ENCODE peak calls at places on chromosomes 1 and 21, in eight cellular contexts. One of them, this sample, is unnamed.

GRCh38 chr1:158068918-158069317 is 75.5 kb downstream of the KIRREL1 start:
- DNase-seq in A549: no peak
- DNase-seq in suprapubic skin: no peak
- DNase-seq in GM13977: no peak
- DNase-seq in GM13976: no peak
- DNase-seq in gastrocnemius medialis: no peak
- DNase-seq in bronchial epithelial cell: no peak
- DNase-seq in H9: no peak
- DNase-seq in this sample: no peak

GRCh38 chr1:59237905-59238304 is 59.0 kb upstream of the FGGY start:
- DNase-seq in A549: no peak
- DNase-seq in suprapubic skin: no peak
- DNase-seq in GM13977: no peak
- DNase-seq in GM13976: no peak
- DNase-seq in gastrocnemius medialis: no peak
- DNase-seq in bronchial epithelial cell: peak
- DNase-seq in H9: no peak
- DNase-seq in this sample: no peak

GRCh38 chr21:45110873-45111624 is 36.7 kb downstream of the ADARB1 start:
- DNase-seq in A549: no peak
- DNase-seq in suprapubic skin: no peak
- DNase-seq in GM13977: no peak
- DNase-seq in GM13976: no peak
- DNase-seq in gastrocnemius medialis: no peak
- DNase-seq in bronchial epithelial cell: no peak
- DNase-seq in H9: no peak
- DNase-seq in this sample: no peak

GRCh38 chr1:48906729-48907128 is 130.0 kb upstream of the BEND5 start:
- DNase-seq in A549: no peak
- DNase-seq in suprapubic skin: no peak
- DNase-seq in GM13977: no peak
- DNase-seq in GM13976: no peak
- DNase-seq in gastrocnemius medialis: no peak
- DNase-seq in bronchial epithelial cell: no peak
- DNase-seq in H9: no peak
- DNase-seq in this sample: no peak

GRCh38 chr1:245894843-245895242 is 612.2 kb downstream of the SMYD3 start:
- DNase-seq in A549: no peak
- DNase-seq in suprapubic skin: no peak
- DNase-seq in GM13977: no peak
- DNase-seq in GM13976: no peak
- DNase-seq in gastrocnemius medialis: no peak
- DNase-seq in bronchial epithelial cell: no peak
- DNase-seq in H9: no peak
- DNase-seq in this sample: no peak

GRCh38 chr1:36084502-36085115 is 715 bp downstream of the TEKT2 start:
- DNase-seq in A549: no peak
- DNase-seq in suprapubic skin: no peak
- DNase-seq in GM13977: no peak
- DNase-seq in GM13976: no peak
- DNase-seq in gastrocnemius medialis: no peak
- DNase-seq in bronchial epithelial cell: no peak
- DNase-seq in H9: no peak
- DNase-seq in this sample: no peak

GRCh38 chr1:40757084-40757483 is 26.5 kb upstream of the KCNQ4 start:
- DNase-seq in A549: no peak
- DNase-seq in suprapubic skin: no peak
- DNase-seq in GM13977: no peak
- DNase-seq in GM13976: no peak
- DNase-seq in gastrocnemius medialis: no peak
- DNase-seq in bronchial epithelial cell: no peak
- DNase-seq in H9: no peak
- DNase-seq in this sample: no peak

GRCh38 chr1:93722081-93723031 is 40.7 kb upstream of the BCAR3 start:
- DNase-seq in A549: no peak
- DNase-seq in suprapubic skin: no peak
- DNase-seq in GM13977: no peak
- DNase-seq in GM13976: no peak
- DNase-seq in gastrocnemius medialis: no peak
- DNase-seq in bronchial epithelial cell: no peak
- DNase-seq in H9: no peak
- DNase-seq in this sample: no peak

GRCh38 chr1:113372546-113372945 is 17.8 kb upstream of the MAGI3 start:
- DNase-seq in A549: no peak
- DNase-seq in suprapubic skin: no peak
- DNase-seq in GM13977: no peak
- DNase-seq in GM13976: no peak
- DNase-seq in gastrocnemius medialis: no peak
- DNase-seq in bronchial epithelial cell: no peak
- DNase-seq in H9: no peak
- DNase-seq in this sample: no peak

GRCh38 chr21:41451753-41452676 is 26.0 kb downstream of the MX1 start:
- DNase-seq in A549: no peak
- DNase-seq in suprapubic skin: no peak
- DNase-seq in GM13977: no peak
- DNase-seq in GM13976: no peak
- DNase-seq in gastrocnemius medialis: no peak
- DNase-seq in bronchial epithelial cell: peak
- DNase-seq in H9: no peak
- DNase-seq in this sample: no peak

GRCh38 chr1:40944841-40945430 is 34.6 kb upstream of the CTPS1 start:
- DNase-seq in A549: no peak
- DNase-seq in suprapubic skin: no peak
- DNase-seq in GM13977: no peak
- DNase-seq in GM13976: no peak
- DNase-seq in gastrocnemius medialis: no peak
- DNase-seq in bronchial epithelial cell: no peak
- DNase-seq in H9: no peak
- DNase-seq in this sample: no peak

GRCh38 chr1:21366288-21366687 is 73.6 kb upstream of the NBPF3 start:
- DNase-seq in A549: no peak
- DNase-seq in suprapubic skin: no peak
- DNase-seq in GM13977: no peak
- DNase-seq in GM13976: no peak
- DNase-seq in gastrocnemius medialis: no peak
- DNase-seq in bronchial epithelial cell: peak
- DNase-seq in H9: no peak
- DNase-seq in this sample: no peak

GRCh38 chr1:53219711-53220110 is 723 bp downstream of the CZIB start:
- DNase-seq in A549: no peak
- DNase-seq in suprapubic skin: peak
- DNase-seq in GM13977: no peak
- DNase-seq in GM13976: no peak
- DNase-seq in gastrocnemius medialis: no peak
- DNase-seq in bronchial epithelial cell: no peak
- DNase-seq in H9: no peak
- DNase-seq in this sample: no peak

GRCh38 chr21:30227633-30228404 is 11.9 kb upstream of the CLDN8 start:
- DNase-seq in A549: no peak
- DNase-seq in suprapubic skin: no peak
- DNase-seq in GM13977: no peak
- DNase-seq in GM13976: no peak
- DNase-seq in gastrocnemius medialis: peak
- DNase-seq in bronchial epithelial cell: peak
- DNase-seq in H9: no peak
- DNase-seq in this sample: no peak

GRCh38 chr1:188006354-188006753 is 1177.6 kb downstream of the PLA2G4A start:
- DNase-seq in A549: no peak
- DNase-seq in suprapubic skin: no peak
- DNase-seq in GM13977: no peak
- DNase-seq in GM13976: no peak
- DNase-seq in gastrocnemius medialis: no peak
- DNase-seq in bronchial epithelial cell: no peak
- DNase-seq in H9: no peak
- DNase-seq in this sample: no peak

GRCh38 chr21:42193131-42193671 is 25.7 kb upstream of the ABCG1 start:
- DNase-seq in A549: no peak
- DNase-seq in suprapubic skin: no peak
- DNase-seq in GM13977: no peak
- DNase-seq in GM13976: no peak
- DNase-seq in gastrocnemius medialis: no peak
- DNase-seq in bronchial epithelial cell: no peak
- DNase-seq in H9: no peak
- DNase-seq in this sample: no peak

GRCh38 chr1:1304331-1305299 is 3.1 kb downstream of the ACAP3 start:
- DNase-seq in A549: no peak
- DNase-seq in suprapubic skin: peak
- DNase-seq in GM13977: no peak
- DNase-seq in GM13976: no peak
- DNase-seq in gastrocnemius medialis: peak
- DNase-seq in bronchial epithelial cell: peak
- DNase-seq in H9: peak
- DNase-seq in this sample: no peak

GRCh38 chr1:84286071-84286470 is 15.4 kb upstream of the SAMD13 start:
- DNase-seq in A549: no peak
- DNase-seq in suprapubic skin: no peak
- DNase-seq in GM13977: no peak
- DNase-seq in GM13976: no peak
- DNase-seq in gastrocnemius medialis: no peak
- DNase-seq in bronchial epithelial cell: peak
- DNase-seq in H9: no peak
- DNase-seq in this sample: no peak

GRCh38 chr1:25063591-25064416 is 133.7 kb upstream of the RUNX3 start:
- DNase-seq in A549: peak
- DNase-seq in suprapubic skin: no peak
- DNase-seq in GM13977: no peak
- DNase-seq in GM13976: no peak
- DNase-seq in gastrocnemius medialis: no peak
- DNase-seq in bronchial epithelial cell: peak
- DNase-seq in H9: no peak
- DNase-seq in this sample: no peak

GRCh38 chr1:157137051-157137772 is 983 bp downstream of the ETV3 start:
- DNase-seq in A549: peak
- DNase-seq in suprapubic skin: no peak
- DNase-seq in GM13977: no peak
- DNase-seq in GM13976: no peak
- DNase-seq in gastrocnemius medialis: no peak
- DNase-seq in bronchial epithelial cell: peak
- DNase-seq in H9: no peak
- DNase-seq in this sample: no peak

GRCh38 chr1:155933591-155934096 is 569 bp downstream of the KHDC4 start:
- DNase-seq in A549: no peak
- DNase-seq in suprapubic skin: no peak
- DNase-seq in GM13977: no peak
- DNase-seq in GM13976: no peak
- DNase-seq in gastrocnemius medialis: no peak
- DNase-seq in bronchial epithelial cell: no peak
- DNase-seq in H9: no peak
- DNase-seq in this sample: no peak

GRCh38 chr1:117051224-117052064 is 8.7 kb upstream of the TTF2 start:
- DNase-seq in A549: no peak
- DNase-seq in suprapubic skin: no peak
- DNase-seq in GM13977: peak
- DNase-seq in GM13976: peak
- DNase-seq in gastrocnemius medialis: no peak
- DNase-seq in bronchial epithelial cell: peak
- DNase-seq in H9: no peak
- DNase-seq in this sample: peak

GRCh38 chr1:226598455-226598849 is 49.9 kb downstream of the STUM start:
- DNase-seq in A549: no peak
- DNase-seq in suprapubic skin: no peak
- DNase-seq in GM13977: no peak
- DNase-seq in GM13976: no peak
- DNase-seq in gastrocnemius medialis: no peak
- DNase-seq in bronchial epithelial cell: peak
- DNase-seq in H9: no peak
- DNase-seq in this sample: no peak

GRCh38 chr1:17480846-17481245 is 41.4 kb upstream of the RCC2 start:
- DNase-seq in A549: no peak
- DNase-seq in suprapubic skin: no peak
- DNase-seq in GM13977: no peak
- DNase-seq in GM13976: no peak
- DNase-seq in gastrocnemius medialis: no peak
- DNase-seq in bronchial epithelial cell: no peak
- DNase-seq in H9: no peak
- DNase-seq in this sample: no peak
- TF ChIP-seq CTCF in A549: no peak
- TF ChIP-seq CTCF in suprapubic skin: no peak
- TF ChIP-seq CTCF in GM13977: no peak
- TF ChIP-seq CTCF in GM13976: no peak
- TF ChIP-seq CTCF in gastrocnemius medialis: no peak
- TF ChIP-seq CTCF in bronchial epithelial cell: no peak
- TF ChIP-seq CTCF in H9: no peak
- TF ChIP-seq CTCF in this sample: no peak

GRCh38 chr21:46264046-46264689 is 21.2 kb downstream of the MCM3AP start:
- DNase-seq in A549: no peak
- DNase-seq in suprapubic skin: no peak
- DNase-seq in GM13977: no peak
- DNase-seq in GM13976: no peak
- DNase-seq in gastrocnemius medialis: no peak
- DNase-seq in bronchial epithelial cell: no peak
- DNase-seq in H9: no peak
- DNase-seq in this sample: no peak

GRCh38 chr21:46268371-46268770 is 17.0 kb downstream of the MCM3AP start:
- DNase-seq in A549: no peak
- DNase-seq in suprapubic skin: no peak
- DNase-seq in GM13977: no peak
- DNase-seq in GM13976: no peak
- DNase-seq in gastrocnemius medialis: no peak
- DNase-seq in bronchial epithelial cell: no peak
- DNase-seq in H9: no peak
- DNase-seq in this sample: no peak

GRCh38 chr21:46266946-46267345 is 18.5 kb downstream of the MCM3AP start:
- DNase-seq in A549: no peak
- DNase-seq in suprapubic skin: no peak
- DNase-seq in GM13977: no peak
- DNase-seq in GM13976: no peak
- DNase-seq in gastrocnemius medialis: no peak
- DNase-seq in bronchial epithelial cell: no peak
- DNase-seq in H9: no peak
- DNase-seq in this sample: no peak

GRCh38 chr21:46265736-46266525 is 19.5 kb downstream of the MCM3AP start:
- DNase-seq in A549: no peak
- DNase-seq in suprapubic skin: no peak
- DNase-seq in GM13977: no peak
- DNase-seq in GM13976: no peak
- DNase-seq in gastrocnemius medialis: no peak
- DNase-seq in bronchial epithelial cell: no peak
- DNase-seq in H9: no peak
- DNase-seq in this sample: no peak

GRCh38 chr21:46264690-46265144 is 20.7 kb downstream of the MCM3AP start:
- DNase-seq in A549: no peak
- DNase-seq in suprapubic skin: no peak
- DNase-seq in GM13977: no peak
- DNase-seq in GM13976: no peak
- DNase-seq in gastrocnemius medialis: no peak
- DNase-seq in bronchial epithelial cell: no peak
- DNase-seq in H9: no peak
- DNase-seq in this sample: no peak
- TF ChIP-seq CTCF in A549: no peak
- TF ChIP-seq CTCF in suprapubic skin: no peak
- TF ChIP-seq CTCF in GM13977: no peak
- TF ChIP-seq CTCF in GM13976: no peak
- TF ChIP-seq CTCF in gastrocnemius medialis: no peak
- TF ChIP-seq CTCF in bronchial epithelial cell: no peak
- TF ChIP-seq CTCF in H9: no peak
- TF ChIP-seq CTCF in this sample: no peak

GRCh38 chr1:27928216-27928954 is 6.4 kb upstream of the SMPDL3B start:
- DNase-seq in A549: no peak
- DNase-seq in suprapubic skin: no peak
- DNase-seq in GM13977: no peak
- DNase-seq in GM13976: no peak
- DNase-seq in gastrocnemius medialis: no peak
- DNase-seq in bronchial epithelial cell: no peak
- DNase-seq in H9: peak
- DNase-seq in this sample: no peak
- TF ChIP-seq CTCF in A549: no peak
- TF ChIP-seq CTCF in suprapubic skin: no peak
- TF ChIP-seq CTCF in GM13977: peak
- TF ChIP-seq CTCF in GM13976: no peak
- TF ChIP-seq CTCF in gastrocnemius medialis: no peak
- TF ChIP-seq CTCF in bronchial epithelial cell: no peak
- TF ChIP-seq CTCF in H9: peak
- TF ChIP-seq CTCF in this sample: no peak

GRCh38 chr1:26305667-26306289 is 658 bp downstream of the UBXN11 start:
- DNase-seq in A549: no peak
- DNase-seq in suprapubic skin: no peak
- DNase-seq in GM13977: no peak
- DNase-seq in GM13976: no peak
- DNase-seq in gastrocnemius medialis: no peak
- DNase-seq in bronchial epithelial cell: no peak
- DNase-seq in H9: no peak
- DNase-seq in this sample: no peak
- TF ChIP-seq CTCF in A549: no peak
- TF ChIP-seq CTCF in suprapubic skin: no peak
- TF ChIP-seq CTCF in GM13977: no peak
- TF ChIP-seq CTCF in GM13976: no peak
- TF ChIP-seq CTCF in gastrocnemius medialis: no peak
- TF ChIP-seq CTCF in bronchial epithelial cell: no peak
- TF ChIP-seq CTCF in H9: no peak
- TF ChIP-seq CTCF in this sample: no peak